ENCODE peak calls at places on chromosomes 2 and 18, in five cellular contexts. One of them, this sample, is unnamed.

GRCh38 chr2:111178730-111179405 is 58.2 kb downstream of the BCL2L11 start:
- DNase-seq in fibroblast of mammary gland: peak
- DNase-seq in transverse colon: no peak
- DNase-seq in tibial artery: peak
- DNase-seq in RWPE1: no peak
- DNase-seq in this sample: no peak

GRCh38 chr18:58858591-58859468 is 5.8 kb upstream of the ZNF532 start:
- DNase-seq in fibroblast of mammary gland: peak
- DNase-seq in transverse colon: peak
- DNase-seq in tibial artery: peak
- DNase-seq in RWPE1: no peak
- DNase-seq in this sample: no peak

GRCh38 chr2:199261221-199261620 is 196.5 kb downstream of the SATB2 start:
- DNase-seq in fibroblast of mammary gland: peak
- DNase-seq in transverse colon: no peak
- DNase-seq in tibial artery: no peak
- DNase-seq in RWPE1: peak
- DNase-seq in this sample: no peak

GRCh38 chr2:136116813-136117390 is 1.0 kb downstream of the CXCR4 start:
- DNase-seq in fibroblast of mammary gland: no peak
- DNase-seq in transverse colon: peak
- DNase-seq in tibial artery: no peak
- DNase-seq in RWPE1: no peak
- DNase-seq in this sample: no peak

GRCh38 chr2:128776461-128776971 is 457.8 kb upstream of the HS6ST1 start:
- DNase-seq in fibroblast of mammary gland: no peak
- DNase-seq in transverse colon: no peak
- DNase-seq in tibial artery: no peak
- DNase-seq in RWPE1: no peak
- DNase-seq in this sample: no peak

GRCh38 chr2:156517419-156517818 is 81.2 kb downstream of the GPD2 start:
- DNase-seq in fibroblast of mammary gland: no peak
- DNase-seq in transverse colon: no peak
- DNase-seq in tibial artery: no peak
- DNase-seq in RWPE1: no peak
- DNase-seq in this sample: no peak

GRCh38 chr2:15730545-15731212 is 139.0 kb downstream of the DDX1 start:
- DNase-seq in fibroblast of mammary gland: peak
- DNase-seq in transverse colon: peak
- DNase-seq in tibial artery: peak
- DNase-seq in RWPE1: peak
- DNase-seq in this sample: peak

GRCh38 chr2:190069936-190070696 is 7.6 kb upstream of the MSTN start:
- DNase-seq in fibroblast of mammary gland: peak
- DNase-seq in transverse colon: no peak
- DNase-seq in tibial artery: no peak
- DNase-seq in RWPE1: peak
- DNase-seq in this sample: no peak

GRCh38 chr2:218896501-218897393 is 16.1 kb downstream of the WNT10A start:
- DNase-seq in fibroblast of mammary gland: no peak
- DNase-seq in transverse colon: peak
- DNase-seq in tibial artery: no peak
- DNase-seq in RWPE1: peak
- DNase-seq in this sample: peak

GRCh38 chr18:78511666-78512065 is 468.0 kb upstream of the SALL3 start:
- DNase-seq in fibroblast of mammary gland: no peak
- DNase-seq in transverse colon: no peak
- DNase-seq in tibial artery: no peak
- DNase-seq in RWPE1: no peak
- DNase-seq in this sample: no peak

GRCh38 chr2:162932416-162932815 is 93.8 kb upstream of the KCNH7 start:
- DNase-seq in fibroblast of mammary gland: no peak
- DNase-seq in transverse colon: no peak
- DNase-seq in tibial artery: no peak
- DNase-seq in RWPE1: no peak
- DNase-seq in this sample: no peak

GRCh38 chr2:16186661-16187516 is 246.5 kb downstream of the MYCN start:
- DNase-seq in fibroblast of mammary gland: no peak
- DNase-seq in transverse colon: no peak
- DNase-seq in tibial artery: no peak
- DNase-seq in RWPE1: no peak
- DNase-seq in this sample: no peak

GRCh38 chr2:16653083-16653375 is 12.6 kb downstream of the CYRIA start:
- DNase-seq in fibroblast of mammary gland: no peak
- DNase-seq in transverse colon: no peak
- DNase-seq in tibial artery: peak
- DNase-seq in RWPE1: peak
- DNase-seq in this sample: peak

GRCh38 chr2:219571311-219572236 is at the start of gene OBSL1:
- DNase-seq in fibroblast of mammary gland: peak
- DNase-seq in transverse colon: peak
- DNase-seq in tibial artery: peak
- DNase-seq in RWPE1: peak
- DNase-seq in this sample: peak

GRCh38 chr2:110993557-110994231 is 127.0 kb upstream of the BCL2L11 start:
- DNase-seq in fibroblast of mammary gland: no peak
- DNase-seq in transverse colon: no peak
- DNase-seq in tibial artery: no peak
- DNase-seq in RWPE1: peak
- DNase-seq in this sample: peak

GRCh38 chr2:231605607-231606091 is 13.0 kb downstream of the TEX44 start:
- DNase-seq in fibroblast of mammary gland: no peak
- DNase-seq in transverse colon: peak
- DNase-seq in tibial artery: peak
- DNase-seq in RWPE1: no peak
- DNase-seq in this sample: no peak

GRCh38 chr2:136238552-136239346 is 120.8 kb upstream of the CXCR4 start:
- DNase-seq in fibroblast of mammary gland: peak
- DNase-seq in transverse colon: no peak
- DNase-seq in tibial artery: no peak
- DNase-seq in RWPE1: no peak
- DNase-seq in this sample: peak

GRCh38 chr2:105421053-105421452 is 22.2 kb upstream of the FHL2 start:
- DNase-seq in fibroblast of mammary gland: no peak
- DNase-seq in transverse colon: no peak
- DNase-seq in tibial artery: no peak
- DNase-seq in RWPE1: no peak
- DNase-seq in this sample: no peak

GRCh38 chr18:23243178-23243577 is 107.9 kb downstream of the CABLES1 start:
- DNase-seq in fibroblast of mammary gland: no peak
- DNase-seq in transverse colon: no peak
- DNase-seq in tibial artery: no peak
- DNase-seq in RWPE1: no peak
- DNase-seq in this sample: no peak

GRCh38 chr18:26082475-26082874 is 7.9 kb downstream of the SS18 start:
- DNase-seq in fibroblast of mammary gland: peak
- DNase-seq in transverse colon: no peak
- DNase-seq in tibial artery: no peak
- DNase-seq in RWPE1: no peak
- DNase-seq in this sample: no peak

GRCh38 chr2:111930875-111931274 is 32.5 kb downstream of the MERTK start:
- DNase-seq in fibroblast of mammary gland: peak
- DNase-seq in transverse colon: no peak
- DNase-seq in tibial artery: no peak
- DNase-seq in RWPE1: peak
- DNase-seq in this sample: peak

GRCh38 chr18:74248189-74248975 is 43.4 kb downstream of the CYB5A start:
- DNase-seq in fibroblast of mammary gland: no peak
- DNase-seq in transverse colon: no peak
- DNase-seq in tibial artery: no peak
- DNase-seq in RWPE1: no peak
- DNase-seq in this sample: no peak

GRCh38 chr2:85846411-85846810 is 42.4 kb downstream of the ST3GAL5 start:
- DNase-seq in fibroblast of mammary gland: peak
- DNase-seq in transverse colon: no peak
- DNase-seq in tibial artery: no peak
- DNase-seq in RWPE1: no peak
- DNase-seq in this sample: no peak

GRCh38 chr2:81324046-81324445 is 1019.5 kb upstream of the LRRTM1 start:
- DNase-seq in fibroblast of mammary gland: no peak
- DNase-seq in transverse colon: no peak
- DNase-seq in tibial artery: no peak
- DNase-seq in RWPE1: no peak
- DNase-seq in this sample: no peak

GRCh38 chr2:61966087-61966727 is 60.7 kb downstream of the COMMD1 start:
- DNase-seq in fibroblast of mammary gland: no peak
- DNase-seq in transverse colon: no peak
- DNase-seq in tibial artery: no peak
- DNase-seq in RWPE1: no peak
- DNase-seq in this sample: no peak
- TF ChIP-seq CTCF in fibroblast of mammary gland: no peak
- TF ChIP-seq CTCF in transverse colon: peak
- TF ChIP-seq CTCF in tibial artery: peak
- TF ChIP-seq CTCF in RWPE1: no peak
- TF ChIP-seq CTCF in this sample: no peak

DNA sequence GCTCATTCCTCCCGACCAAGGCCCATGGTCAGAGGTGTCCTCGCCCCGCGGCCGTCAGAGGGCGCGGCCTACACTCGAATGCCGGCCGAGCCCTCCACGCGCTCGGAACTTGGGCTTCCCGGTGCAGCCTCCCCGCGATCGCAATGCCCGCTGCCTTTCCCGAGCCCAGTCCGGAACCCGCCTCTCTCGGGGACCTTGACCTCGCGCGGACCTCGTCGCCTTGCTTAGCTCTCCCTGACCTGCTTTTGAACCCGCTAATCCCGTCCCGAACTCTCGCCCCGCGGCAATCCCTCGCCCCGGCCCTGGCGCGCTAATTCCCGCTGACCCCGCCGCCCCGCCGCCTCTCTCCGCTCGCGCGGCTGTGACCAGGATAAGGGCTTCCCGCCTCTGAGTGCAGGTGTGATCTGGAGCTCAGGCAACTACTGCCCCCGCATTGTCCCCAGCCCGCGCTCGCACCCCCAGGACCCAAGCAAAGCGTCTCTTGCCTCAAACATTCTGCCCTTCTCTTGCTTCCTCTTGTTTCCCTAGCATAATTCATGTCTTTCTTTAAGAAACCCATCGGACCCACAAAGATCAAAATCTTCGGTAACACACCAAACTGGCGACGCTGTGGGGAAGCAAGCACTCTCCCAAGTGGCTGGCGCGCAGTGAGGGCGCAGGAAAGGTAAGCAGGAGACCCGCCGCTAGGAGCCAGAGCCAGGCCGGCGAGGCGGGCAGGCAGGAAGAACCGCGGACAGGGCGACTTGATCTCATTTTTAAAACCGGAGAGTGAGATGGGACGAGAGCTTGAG is 46.6 kb upstream of the ATP6V1B1 start:
- DNase-seq in fibroblast of mammary gland: no peak
- DNase-seq in transverse colon: no peak
- DNase-seq in tibial artery: no peak
- DNase-seq in RWPE1: no peak
- DNase-seq in this sample: no peak
- TF ChIP-seq CTCF in fibroblast of mammary gland: no peak
- TF ChIP-seq CTCF in transverse colon: no peak
- TF ChIP-seq CTCF in tibial artery: no peak
- TF ChIP-seq CTCF in RWPE1: no peak
- TF ChIP-seq CTCF in this sample: no peak

GRCh38 chr2:119769645-119770044 is 9.9 kb downstream of the PTPN4 start:
- DNase-seq in fibroblast of mammary gland: no peak
- DNase-seq in transverse colon: no peak
- DNase-seq in tibial artery: no peak
- DNase-seq in RWPE1: no peak
- DNase-seq in this sample: no peak

GRCh38 chr2:119768731-119769130 is 9.0 kb downstream of the PTPN4 start:
- DNase-seq in fibroblast of mammary gland: no peak
- DNase-seq in transverse colon: no peak
- DNase-seq in tibial artery: no peak
- DNase-seq in RWPE1: no peak
- DNase-seq in this sample: no peak

GRCh38 chr2:119765404-119766002 is 5.8 kb downstream of the PTPN4 start:
- DNase-seq in fibroblast of mammary gland: no peak
- DNase-seq in transverse colon: no peak
- DNase-seq in tibial artery: no peak
- DNase-seq in RWPE1: no peak
- DNase-seq in this sample: peak

GRCh38 chr2:119764832-119765231 is 5.1 kb downstream of the PTPN4 start:
- DNase-seq in fibroblast of mammary gland: no peak
- DNase-seq in transverse colon: no peak
- DNase-seq in tibial artery: no peak
- DNase-seq in RWPE1: no peak
- DNase-seq in this sample: peak

GRCh38 chr2:119766944-119767343 is 7.2 kb downstream of the PTPN4 start:
- DNase-seq in fibroblast of mammary gland: no peak
- DNase-seq in transverse colon: no peak
- DNase-seq in tibial artery: no peak
- DNase-seq in RWPE1: no peak
- DNase-seq in this sample: peak
- TF ChIP-seq CTCF in fibroblast of mammary gland: no peak
- TF ChIP-seq CTCF in transverse colon: no peak
- TF ChIP-seq CTCF in tibial artery: no peak
- TF ChIP-seq CTCF in RWPE1: no peak
- TF ChIP-seq CTCF in this sample: no peak

DNA sequence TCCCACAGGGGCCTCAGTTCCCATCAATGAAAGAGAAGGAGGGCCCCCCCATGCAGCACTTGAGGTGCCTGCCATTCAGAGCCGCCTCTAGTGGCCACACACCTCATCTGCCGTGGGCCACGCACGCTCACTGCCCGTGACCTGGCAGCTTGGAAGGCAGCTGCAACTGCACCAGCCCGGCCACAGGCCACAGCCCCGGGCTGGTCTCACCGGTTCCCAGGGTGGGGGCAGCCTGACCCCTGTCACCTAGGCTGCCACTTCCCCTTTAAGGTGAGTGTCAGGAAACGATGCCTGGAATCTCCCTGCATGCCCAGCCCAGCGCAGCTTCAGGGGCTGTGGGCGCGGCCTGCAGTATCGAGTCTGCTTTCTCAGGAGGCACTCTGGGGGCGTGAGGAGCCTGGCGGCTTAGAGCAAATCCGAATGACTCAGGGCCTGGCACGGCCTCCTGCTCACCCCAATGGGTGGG is 2.6 kb downstream of the MAB21L4 start:
- DNase-seq in fibroblast of mammary gland: peak
- DNase-seq in transverse colon: no peak
- DNase-seq in tibial artery: no peak
- DNase-seq in RWPE1: peak
- DNase-seq in this sample: peak
- TF ChIP-seq CTCF in fibroblast of mammary gland: no peak
- TF ChIP-seq CTCF in transverse colon: no peak
- TF ChIP-seq CTCF in tibial artery: no peak
- TF ChIP-seq CTCF in RWPE1: no peak
- TF ChIP-seq CTCF in this sample: peak

DNA sequence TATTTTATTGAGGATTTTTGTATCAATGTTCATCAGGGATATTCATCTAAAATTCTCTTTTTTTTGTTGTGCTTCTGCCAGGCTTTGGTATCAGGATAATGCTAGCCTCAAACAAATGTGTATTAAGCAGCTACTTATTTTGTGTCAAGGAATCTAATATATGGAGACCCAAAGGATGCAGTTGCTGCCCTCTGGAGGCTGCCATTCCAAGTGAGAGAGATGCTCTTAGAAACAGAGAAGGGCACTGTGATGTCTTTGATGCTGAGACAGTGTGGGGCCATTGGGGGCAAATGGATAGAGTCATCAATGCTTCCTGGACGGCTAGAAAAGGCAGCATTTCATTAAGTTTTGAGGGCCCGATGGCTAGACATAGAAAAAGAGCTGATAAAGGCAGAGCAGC is 292.6 kb downstream of the SETBP1 start:
- DNase-seq in fibroblast of mammary gland: peak
- DNase-seq in transverse colon: no peak
- DNase-seq in tibial artery: no peak
- DNase-seq in RWPE1: no peak
- DNase-seq in this sample: no peak
- TF ChIP-seq CTCF in fibroblast of mammary gland: peak
- TF ChIP-seq CTCF in transverse colon: no peak
- TF ChIP-seq CTCF in tibial artery: no peak
- TF ChIP-seq CTCF in RWPE1: no peak
- TF ChIP-seq CTCF in this sample: no peak

This sample was measured in PC-9.